ENCODE peak calls at places on chromosomes 6 and 20, in six cellular contexts. X is GM23248, G is right atrium auricular region, T is IMR-90, U is cardiac muscle cell, J is pancreas. V is an unnamed sample. For H3K27me3, the result is how much of the 10 kb centered on the place peaks cover.

GRCh38 chr20:51958636-51959542 is 156.6 kb upstream of the SALL4 start:
- DNase-seq in X (no peak), U (peak), T (peak), J (no peak), G (no peak), V (no peak)

GRCh38 chr6:79048611-79049010 is 29.4 kb downstream of the PHIP start:
- DNase-seq in X (peak), T (peak), U (peak), J (no peak), G (no peak), V (peak)

GRCh38 chr6:11552390-11552789 is 14.8 kb downstream of the TMEM170B start:
- DNase-seq in X (no peak), G (no peak), U (no peak), T (no peak), J (no peak), V (no peak)

GRCh38 chr6:29627762-29628418 is 5.1 kb downstream of the GABBR1 start:
- DNase-seq in J (peak), X (peak), U (peak), G (peak), T (peak), V (peak)

GRCh38 chr20:10705801-10706459 is 32.1 kb upstream of the JAG1 start:
- DNase-seq in G (no peak), J (no peak), X (no peak), U (no peak), T (no peak), V (no peak)

GRCh38 chr6:105676837-105677236 is 274.0 kb upstream of the PREP start:
- DNase-seq in J (no peak), T (no peak), U (no peak), G (no peak), X (no peak), V (no peak)

GRCh38 chr6:151482290-151482689 is 11.5 kb upstream of the CCDC170 start:
- DNase-seq in X (peak), U (peak), G (no peak), J (no peak), T (peak), V (no peak)

GRCh38 chr6:157328108-157328692 is 4.9 kb upstream of the TMEM242 start:
- DNase-seq in T (peak), U (no peak), J (no peak), X (peak), G (no peak), V (peak)

GRCh38 chr20:23374441-23374840 is 12.5 kb downstream of the GZF1 start:
- DNase-seq in X (no peak), T (no peak), J (no peak), G (no peak), U (no peak), V (no peak)

GRCh38 chr20:34089655-34090324 is 22.3 kb downstream of the EIF2S2 start:
- DNase-seq in J (no peak), T (no peak), G (no peak), X (no peak), U (no peak), V (no peak)

GRCh38 chr6:56482525-56482924 is 160.2 kb downstream of the DST start:
- DNase-seq in U (no peak), G (no peak), T (no peak), J (no peak), X (no peak), V (no peak)

GRCh38 chr6:163705923-163706322 is 291.4 kb downstream of the QKI start:
- DNase-seq in J (no peak), U (no peak), T (no peak), G (no peak), X (no peak), V (no peak)

GRCh38 chr20:47487175-47487917 is 14.3 kb upstream of the NCOA3 start:
- DNase-seq in T (peak), J (no peak), X (no peak), U (peak), G (no peak), V (peak)

GRCh38 chr6:31729979-31730630 is 1.0 kb upstream of the DDAH2 start:
- DNase-seq in T (peak), U (peak), X (peak), G (peak), J (peak), V (peak)

GRCh38 chr20:31785089-31785488 is 34.1 kb upstream of the MYLK2 start:
- DNase-seq in U (no peak), G (no peak), T (no peak), X (peak), J (no peak), V (no peak)

GRCh38 chr20:31781945-31782344 is 37.2 kb upstream of the MYLK2 start:
- DNase-seq in X (no peak), U (no peak), T (peak), J (no peak), G (no peak), V (no peak)

DNA sequence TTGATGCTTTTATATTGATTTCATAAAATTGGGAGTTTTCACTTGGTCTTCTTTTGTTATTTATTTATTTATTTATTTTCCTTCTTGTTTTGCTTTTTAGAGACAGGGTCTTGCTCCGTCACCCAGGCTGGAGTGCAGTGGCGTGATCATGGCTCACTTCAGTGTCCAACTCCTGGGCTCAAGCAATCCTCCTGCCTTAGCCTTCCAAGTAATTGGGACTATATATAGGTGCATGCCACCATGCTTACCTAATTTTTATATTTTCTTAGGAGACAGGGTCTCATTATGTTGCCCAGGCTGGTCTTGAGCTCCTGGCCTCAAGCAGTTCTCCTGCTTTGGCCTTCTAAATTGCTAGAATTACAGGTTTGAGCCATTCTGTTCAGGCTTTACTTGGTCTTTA is 38.3 kb upstream of the MYLK2 start:
- DNase-seq in G (no peak), X (no peak), U (no peak), T (no peak), J (no peak), V (no peak)
- H3K27ac ChIP-seq in G (no peak), X (no peak), U (no peak), T (no peak), J (no peak), V (no peak)

DNA sequence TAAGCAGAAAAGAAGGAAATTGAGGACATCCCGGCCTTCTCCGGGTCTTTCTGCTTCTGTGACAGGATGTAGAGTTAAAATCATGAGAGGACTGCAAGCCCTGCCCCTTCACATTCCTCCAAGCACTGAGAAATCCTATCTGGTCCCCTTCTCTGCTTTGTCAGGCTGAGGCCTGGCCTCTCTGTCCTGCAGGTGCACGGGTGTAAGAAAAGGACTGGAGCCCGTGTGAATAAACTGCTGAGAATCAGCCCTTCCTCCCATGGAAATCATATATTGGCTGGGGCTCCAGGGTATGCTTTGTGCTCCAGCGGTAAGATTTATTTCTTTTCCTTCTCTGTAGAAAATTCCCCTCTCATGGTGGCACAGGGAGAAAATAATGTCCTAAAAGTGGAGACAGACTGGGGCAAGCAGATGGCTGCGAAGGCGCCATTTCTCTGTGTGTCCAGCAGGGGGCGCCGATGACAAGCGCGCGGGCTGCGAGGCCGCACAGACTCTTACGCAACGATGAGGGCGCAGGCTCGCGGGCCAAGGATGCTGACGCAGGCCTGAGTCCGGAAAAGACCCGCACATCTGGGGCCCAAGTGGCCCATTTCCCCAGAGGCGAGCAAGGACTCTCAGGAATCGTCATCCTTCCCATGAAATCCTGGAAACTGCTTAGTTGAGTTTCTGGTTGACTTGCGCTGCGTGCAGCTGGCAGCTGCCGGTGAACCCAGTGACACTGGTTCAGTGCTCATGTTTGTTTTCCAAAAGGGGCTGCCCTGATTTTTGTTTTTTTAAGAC is 258.6 kb downstream of the ADGB start:
- DNase-seq in G (peak), J (peak), X (peak), U (peak), T (peak), V (peak)
- H3K4me3 ChIP-seq in G (peak), J (no peak), X (peak), U (peak), T (peak), V (peak)

DNA sequence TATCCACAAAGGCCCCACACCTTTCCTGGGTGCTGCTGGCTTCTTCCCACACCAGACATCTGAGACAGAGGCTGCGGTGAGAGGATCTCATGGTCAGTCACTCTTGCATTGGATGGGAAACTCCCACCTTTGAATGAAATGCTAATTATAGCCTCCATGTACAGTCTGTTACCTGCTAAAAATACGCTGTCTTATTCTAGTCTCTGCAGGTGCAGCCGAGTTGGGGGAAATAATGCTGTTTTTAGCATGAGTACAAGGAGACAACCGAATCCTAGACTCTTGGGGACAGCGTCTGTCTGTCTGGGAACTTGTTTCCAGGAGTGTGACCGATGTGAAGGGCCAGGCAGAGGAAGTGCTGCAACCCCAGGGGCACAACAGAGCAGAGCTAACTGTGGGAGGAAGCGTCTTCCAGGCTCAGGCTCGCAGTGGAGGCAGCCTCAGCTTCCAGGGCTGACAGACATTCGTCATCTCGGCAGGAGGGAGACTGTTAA is 286.2 kb downstream of the PREX1 start:
- DNase-seq in T (no peak), G (no peak), X (no peak), U (no peak), J (no peak), V (no peak)
- H3K27me3 ChIP-seq in T (under half), G (under half), X (under half), U (under half), J (under half), V (under half)

GRCh38 chr20:63641792-63642517 is 11.3 kb downstream of the STMN3 start:
- DNase-seq in U (peak), G (peak), X (peak), J (peak), T (peak), V (peak)
- H3K27ac ChIP-seq in U (no peak), G (peak), X (no peak), J (peak), T (peak), V (no peak)